ENCODE peak calls at places on chromosome 21, in eight cellular contexts. One of them, this sample, is unnamed.

GRCh38 chr21:42280356-42281195 is 34.6 kb downstream of the TFF3 start:
- DNase-seq in stomach: no peak
- DNase-seq in endothelial cell of umbilical vein: no peak
- DNase-seq in spleen: no peak
- DNase-seq in A549: no peak
- DNase-seq in GM12878: no peak
- DNase-seq in heart left ventricle: no peak
- DNase-seq in adrenal gland: no peak
- DNase-seq in this sample: no peak

GRCh38 chr21:45289655-45290515 is 2.2 kb upstream of the POFUT2 start:
- DNase-seq in heart left ventricle: no peak
- DNase-seq in GM12878: no peak
- DNase-seq in adrenal gland: peak; percentile 16
- DNase-seq in A549: peak; percentile 21
- DNase-seq in spleen: no peak
- DNase-seq in endothelial cell of umbilical vein: no peak
- DNase-seq in stomach: peak; percentile 18
- DNase-seq in this sample: peak; percentile 22

GRCh38 chr21:40386301-40386911 is 460.6 kb downstream of the DSCAM start:
- DNase-seq in A549: peak; percentile 3
- DNase-seq in adrenal gland: peak; percentile 73
- DNase-seq in GM12878: no peak
- DNase-seq in heart left ventricle: peak; percentile 45
- DNase-seq in spleen: peak; percentile 77
- DNase-seq in stomach: peak; percentile 70
- DNase-seq in endothelial cell of umbilical vein: no peak
- DNase-seq in this sample: peak; percentile 51

GRCh38 chr21:40901690-40902089 is 54.7 kb upstream of the DSCAM start:
- DNase-seq in stomach: peak; percentile 51
- DNase-seq in A549: no peak
- DNase-seq in spleen: no peak
- DNase-seq in adrenal gland: no peak
- DNase-seq in GM12878: no peak
- DNase-seq in heart left ventricle: peak; percentile 45
- DNase-seq in endothelial cell of umbilical vein: no peak
- DNase-seq in this sample: no peak

GRCh38 chr21:17925900-17926299 is 106.7 kb upstream of the C21orf91 start:
- DNase-seq in stomach: no peak
- DNase-seq in spleen: no peak
- DNase-seq in heart left ventricle: no peak
- DNase-seq in adrenal gland: no peak
- DNase-seq in endothelial cell of umbilical vein: peak; percentile 17
- DNase-seq in A549: no peak
- DNase-seq in GM12878: no peak
- DNase-seq in this sample: peak; percentile 18

GRCh38 chr21:40685121-40685630 is 161.8 kb downstream of the DSCAM start:
- DNase-seq in heart left ventricle: peak; percentile 40
- DNase-seq in GM12878: no peak
- DNase-seq in A549: no peak
- DNase-seq in stomach: no peak
- DNase-seq in endothelial cell of umbilical vein: no peak
- DNase-seq in spleen: no peak
- DNase-seq in adrenal gland: no peak
- DNase-seq in this sample: no peak

GRCh38 chr21:20617130-20617529 is 381.1 kb upstream of the NCAM2 start:
- DNase-seq in A549: no peak
- DNase-seq in stomach: peak; percentile 27
- DNase-seq in endothelial cell of umbilical vein: no peak
- DNase-seq in GM12878: no peak
- DNase-seq in heart left ventricle: no peak
- DNase-seq in spleen: no peak
- DNase-seq in adrenal gland: no peak
- DNase-seq in this sample: no peak

GRCh38 chr21:20997633-20998455 is at the start of gene NCAM2:
- DNase-seq in heart left ventricle: peak; percentile 72
- DNase-seq in spleen: peak; percentile 89
- DNase-seq in stomach: peak; percentile 72
- DNase-seq in GM12878: no peak
- DNase-seq in adrenal gland: peak; percentile 82
- DNase-seq in A549: no peak
- DNase-seq in endothelial cell of umbilical vein: peak; percentile 4
- DNase-seq in this sample: peak; percentile 82

GRCh38 chr21:30251781-30252180 is 31.0 kb downstream of the KRTAP24-1 start:
- DNase-seq in stomach: no peak
- DNase-seq in adrenal gland: no peak
- DNase-seq in GM12878: no peak
- DNase-seq in A549: no peak
- DNase-seq in heart left ventricle: no peak
- DNase-seq in endothelial cell of umbilical vein: no peak
- DNase-seq in spleen: no peak
- DNase-seq in this sample: no peak

DNA sequence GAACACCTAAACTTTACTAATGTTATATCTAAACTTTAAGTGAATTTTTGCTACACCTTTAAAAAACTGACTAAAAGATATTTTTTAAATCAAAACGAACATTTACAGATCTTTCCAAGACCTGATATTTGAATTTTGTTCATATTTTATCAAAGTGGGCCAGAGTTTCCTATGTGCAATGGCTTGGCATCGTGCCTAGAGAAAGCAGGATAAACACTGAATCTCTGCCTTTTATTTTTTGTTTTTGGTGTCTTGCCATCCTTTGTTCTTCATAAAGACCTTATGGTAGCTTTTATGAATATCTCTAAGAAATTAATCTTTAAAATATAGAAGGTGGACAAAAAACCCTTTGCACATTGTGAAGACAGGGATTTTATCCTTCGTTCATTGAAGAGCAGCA is 25.8 kb upstream of the VPS26C start:
- DNase-seq in adrenal gland: no peak
- DNase-seq in A549: no peak
- DNase-seq in GM12878: no peak
- DNase-seq in heart left ventricle: no peak
- DNase-seq in stomach: no peak
- DNase-seq in endothelial cell of umbilical vein: peak; percentile 92
- DNase-seq in spleen: no peak
- DNase-seq in this sample: no peak
- TF ChIP-seq POLR2A in adrenal gland: no peak
- TF ChIP-seq POLR2A in A549: no peak
- TF ChIP-seq POLR2A in GM12878: no peak
- TF ChIP-seq POLR2A in heart left ventricle: no peak
- TF ChIP-seq POLR2A in stomach: no peak
- TF ChIP-seq POLR2A in endothelial cell of umbilical vein: no peak
- TF ChIP-seq POLR2A in spleen: no peak
- TF ChIP-seq POLR2A in this sample: no peak

GRCh38 chr21:43864806-43865470 is at the start of gene AGPAT3:
- DNase-seq in GM12878: no peak
- DNase-seq in endothelial cell of umbilical vein: no peak
- DNase-seq in heart left ventricle: peak; percentile 31
- DNase-seq in stomach: no peak
- DNase-seq in spleen: peak; percentile 83
- DNase-seq in A549: no peak
- DNase-seq in adrenal gland: no peak
- DNase-seq in this sample: peak; percentile 79

GRCh38 chr21:43865471-43866181 is 603 bp downstream of the AGPAT3 start:
- DNase-seq in stomach: peak; percentile 69
- DNase-seq in heart left ventricle: peak; percentile 59
- DNase-seq in endothelial cell of umbilical vein: no peak
- DNase-seq in adrenal gland: peak; percentile 64
- DNase-seq in A549: peak; percentile 30
- DNase-seq in GM12878: no peak
- DNase-seq in spleen: peak; percentile 91
- DNase-seq in this sample: peak; percentile 86

GRCh38 chr21:43866659-43867331 is 1.8 kb downstream of the AGPAT3 start:
- DNase-seq in adrenal gland: no peak
- DNase-seq in spleen: peak; percentile 78
- DNase-seq in A549: no peak
- DNase-seq in endothelial cell of umbilical vein: peak; percentile 18
- DNase-seq in heart left ventricle: no peak
- DNase-seq in stomach: peak; percentile 78
- DNase-seq in GM12878: peak; percentile 50
- DNase-seq in this sample: peak; percentile 43

GRCh38 chr21:43866233-43866632 is 1.2 kb downstream of the AGPAT3 start:
- DNase-seq in GM12878: no peak
- DNase-seq in adrenal gland: peak; percentile 46
- DNase-seq in stomach: no peak
- DNase-seq in endothelial cell of umbilical vein: no peak
- DNase-seq in spleen: peak; percentile 78
- DNase-seq in A549: no peak
- DNase-seq in heart left ventricle: peak; percentile 53
- DNase-seq in this sample: peak; percentile 59

DNA sequence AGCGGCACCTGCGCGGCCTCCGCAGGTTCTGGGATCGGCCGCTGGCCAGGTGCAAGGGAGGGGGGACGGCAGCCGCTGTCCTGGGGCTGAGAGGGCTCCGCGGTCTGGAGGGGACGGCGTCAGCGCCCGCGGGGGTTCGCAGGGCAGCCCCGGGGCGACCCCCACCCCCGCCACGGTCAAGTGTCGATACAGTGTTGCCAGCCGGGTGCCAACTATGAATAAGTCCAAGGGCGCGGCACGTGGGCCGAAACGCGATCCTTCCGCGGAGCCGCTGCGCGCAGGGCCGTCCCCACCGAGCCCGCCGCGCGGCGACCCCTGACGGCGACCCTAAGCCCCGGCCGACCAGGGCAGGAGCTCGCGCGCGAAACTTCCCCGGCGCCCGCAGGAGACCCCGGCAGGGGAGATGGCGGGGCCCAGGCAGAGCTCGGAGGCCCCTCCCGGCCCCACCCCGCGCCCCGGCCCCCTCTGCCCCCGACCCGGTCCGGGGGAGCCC is 664 bp upstream of the AGPAT3 start:
- DNase-seq in GM12878: no peak
- DNase-seq in heart left ventricle: peak; percentile 51
- DNase-seq in stomach: peak; percentile 79
- DNase-seq in A549: peak; percentile 33
- DNase-seq in endothelial cell of umbilical vein: peak; percentile 15
- DNase-seq in adrenal gland: peak; percentile 48
- DNase-seq in spleen: peak; percentile 87
- DNase-seq in this sample: peak; percentile 82
- TF ChIP-seq POLR2A in GM12878: peak; percentile 67
- TF ChIP-seq POLR2A in heart left ventricle: no peak
- TF ChIP-seq POLR2A in stomach: no peak
- TF ChIP-seq POLR2A in A549: peak; percentile 25
- TF ChIP-seq POLR2A in endothelial cell of umbilical vein: no peak
- TF ChIP-seq POLR2A in adrenal gland: peak; percentile 13
- TF ChIP-seq POLR2A in spleen: no peak
- TF ChIP-seq POLR2A in this sample: peak; percentile 53

DNA sequence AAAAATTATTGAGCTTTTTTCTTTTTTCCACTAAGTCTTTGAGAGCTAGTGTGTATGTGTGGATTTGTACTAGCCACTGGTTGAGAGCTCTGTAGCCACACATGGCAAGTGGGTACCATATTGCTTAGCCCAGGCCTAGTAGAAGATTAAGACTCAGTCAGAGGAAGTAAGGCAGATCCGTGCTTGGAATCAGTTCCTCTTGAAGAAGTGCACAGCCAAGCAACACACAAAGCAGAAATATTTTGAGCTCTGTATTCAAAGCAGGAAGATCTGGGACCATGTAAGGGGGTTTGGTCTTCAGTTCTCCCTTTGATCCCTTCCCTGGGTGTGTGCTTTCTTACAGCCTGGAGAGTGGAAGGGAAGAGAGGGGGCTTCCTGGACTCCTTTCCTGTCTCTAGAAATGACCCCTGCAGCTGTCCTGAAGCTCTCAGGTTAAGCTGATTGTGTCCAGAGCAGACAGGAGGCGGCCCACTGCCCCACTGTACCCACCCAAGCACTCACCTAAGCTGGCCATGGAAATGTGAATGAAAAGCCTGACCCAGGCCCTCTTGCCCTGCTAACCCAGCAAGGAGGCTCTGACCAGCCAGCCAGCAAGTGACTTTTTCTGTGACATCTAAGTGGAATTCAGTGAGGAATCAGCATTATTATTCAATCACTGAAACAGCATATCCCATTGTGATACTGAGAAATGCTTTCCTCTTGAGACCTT is 3.6 kb downstream of the ETS2 start:
- DNase-seq in A549: no peak
- DNase-seq in GM12878: no peak
- DNase-seq in spleen: no peak
- DNase-seq in stomach: no peak
- DNase-seq in adrenal gland: no peak
- DNase-seq in endothelial cell of umbilical vein: no peak
- DNase-seq in heart left ventricle: no peak
- DNase-seq in this sample: no peak
- TF ChIP-seq POLR2A in A549: no peak
- TF ChIP-seq POLR2A in GM12878: no peak
- TF ChIP-seq POLR2A in spleen: no peak
- TF ChIP-seq POLR2A in stomach: no peak
- TF ChIP-seq POLR2A in adrenal gland: peak; percentile 11
- TF ChIP-seq POLR2A in endothelial cell of umbilical vein: no peak
- TF ChIP-seq POLR2A in heart left ventricle: no peak
- TF ChIP-seq POLR2A in this sample: peak; percentile 8

GRCh38 chr21:46557469-46557868 is 47.4 kb downstream of the S100B start:
- DNase-seq in stomach: peak; percentile 14
- DNase-seq in adrenal gland: peak; percentile 11
- DNase-seq in heart left ventricle: no peak
- DNase-seq in endothelial cell of umbilical vein: no peak
- DNase-seq in GM12878: no peak
- DNase-seq in spleen: no peak
- DNase-seq in A549: no peak
- DNase-seq in this sample: no peak

GRCh38 chr21:46560568-46561447 is 44.1 kb downstream of the S100B start:
- DNase-seq in heart left ventricle: no peak
- DNase-seq in adrenal gland: no peak
- DNase-seq in spleen: no peak
- DNase-seq in A549: no peak
- DNase-seq in endothelial cell of umbilical vein: no peak
- DNase-seq in GM12878: no peak
- DNase-seq in stomach: peak; percentile 18
- DNase-seq in this sample: no peak

GRCh38 chr21:46561448-46562095 is 43.3 kb downstream of the S100B start:
- DNase-seq in spleen: no peak
- DNase-seq in endothelial cell of umbilical vein: no peak
- DNase-seq in stomach: no peak
- DNase-seq in A549: no peak
- DNase-seq in adrenal gland: no peak
- DNase-seq in GM12878: no peak
- DNase-seq in heart left ventricle: no peak
- DNase-seq in this sample: no peak

GRCh38 chr21:46557919-46558392 is 46.9 kb downstream of the S100B start:
- DNase-seq in heart left ventricle: no peak
- DNase-seq in A549: no peak
- DNase-seq in stomach: peak; percentile 16
- DNase-seq in adrenal gland: peak; percentile 13
- DNase-seq in endothelial cell of umbilical vein: no peak
- DNase-seq in spleen: no peak
- DNase-seq in GM12878: no peak
- DNase-seq in this sample: no peak

DNA sequence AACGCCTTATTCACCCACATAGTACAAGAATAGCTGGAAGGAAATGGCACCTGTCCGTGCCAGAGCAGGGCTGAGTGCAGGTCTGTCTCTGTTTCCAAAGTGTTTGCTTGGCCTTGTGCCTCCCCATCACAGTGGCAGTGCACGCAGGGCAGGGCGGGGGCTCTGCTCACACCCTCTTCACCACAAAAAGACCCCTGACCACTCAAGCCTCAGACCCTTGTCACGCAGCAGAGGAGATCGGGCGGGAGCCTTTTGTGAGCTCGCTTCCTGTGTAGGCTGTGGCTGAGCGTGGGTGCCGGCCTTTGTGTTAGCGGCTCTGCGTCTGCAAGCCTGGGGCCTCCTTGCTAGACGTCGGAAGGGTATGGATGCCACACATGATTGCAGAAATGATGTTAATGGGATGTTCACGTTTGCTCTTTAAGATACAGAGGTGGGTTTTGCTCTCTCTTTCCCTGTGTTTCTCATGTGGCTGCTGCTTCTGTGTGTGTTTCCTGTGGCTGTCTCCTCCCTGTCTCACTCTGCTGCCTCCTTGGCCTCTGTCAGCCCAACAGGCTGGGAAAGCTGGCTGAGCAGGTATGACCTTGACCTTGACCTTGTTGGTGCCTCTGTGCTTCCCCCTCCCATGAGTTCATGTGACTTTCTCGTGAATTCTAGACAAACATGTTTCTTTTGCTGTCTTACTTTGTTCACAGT is 45.4 kb downstream of the S100B start:
- DNase-seq in endothelial cell of umbilical vein: peak; percentile 58
- DNase-seq in A549: no peak
- DNase-seq in heart left ventricle: no peak
- DNase-seq in GM12878: peak; percentile 34
- DNase-seq in spleen: no peak
- DNase-seq in stomach: peak; percentile 25
- DNase-seq in adrenal gland: peak; percentile 15
- DNase-seq in this sample: no peak
- TF ChIP-seq POLR2A in endothelial cell of umbilical vein: no peak
- TF ChIP-seq POLR2A in A549: no peak
- TF ChIP-seq POLR2A in heart left ventricle: no peak
- TF ChIP-seq POLR2A in GM12878: no peak
- TF ChIP-seq POLR2A in spleen: no peak
- TF ChIP-seq POLR2A in stomach: no peak
- TF ChIP-seq POLR2A in adrenal gland: no peak
- TF ChIP-seq POLR2A in this sample: no peak

This sample was measured in erythroblast.